ENCODE peak calls at places on chromosomes 2 and 18, in ten cellular contexts. G is left ventricle myocardium inferior, A is bronchial epithelial cell, H is WTC11, K is glutamatergic neuron, T is left lung, D is RWPE2, L is cardiac muscle cell, X is GM12865, Y is GM12864. B is an unnamed sample.

GRCh38 chr2:200786423-200786822 is 25.3 kb upstream of the BZW1 start:
- DNase-seq in X (no peak), L (no peak), A (peak), D (no peak), H (no peak), T (no peak), K (no peak), Y (no peak), G (no peak), B (peak)

GRCh38 chr2:132815522-132815921 is 145.5 kb upstream of the LYPD1 start:
- DNase-seq in D (no peak), L (no peak), K (no peak), H (no peak), G (no peak), T (no peak), X (no peak), A (peak), Y (no peak), B (peak)

GRCh38 chr2:79432731-79433146 is 80.1 kb upstream of the CTNNA2 start:
- DNase-seq in T (no peak), K (no peak), A (no peak), L (no peak), Y (no peak), D (no peak), G (no peak), H (no peak), X (no peak), B (no peak)

GRCh38 chr18:59029663-59030421 is 109.8 kb upstream of the SEC11C start:
- DNase-seq in H (no peak), Y (no peak), L (no peak), D (no peak), K (no peak), X (no peak), T (no peak), A (no peak), G (no peak), B (no peak)

GRCh38 chr2:132424526-132425121 is 8.0 kb downstream of the GPR39 start:
- DNase-seq in A (peak), H (no peak), X (no peak), G (no peak), K (no peak), Y (no peak), L (no peak), T (no peak), D (no peak), B (peak)

GRCh38 chr2:217826505-217826904 is 176.3 kb downstream of the TNS1 start:
- DNase-seq in T (peak), Y (no peak), K (no peak), A (no peak), X (no peak), L (no peak), H (no peak), D (no peak), G (peak), B (no peak)

GRCh38 chr18:9738266-9738969 is 30.3 kb downstream of the RAB31 start:
- DNase-seq in T (no peak), D (no peak), G (no peak), X (no peak), L (no peak), A (no peak), H (no peak), K (no peak), Y (no peak), B (no peak)

GRCh38 chr2:189337648-189338047 is 103.6 kb upstream of the WDR75 start:
- DNase-seq in K (no peak), L (no peak), T (no peak), H (no peak), Y (no peak), A (peak), G (no peak), D (no peak), X (no peak), B (peak)

GRCh38 chr2:10655074-10655840 is 34.5 kb downstream of the NOL10 start:
- DNase-seq in H (no peak), Y (no peak), G (no peak), L (no peak), D (no peak), K (no peak), T (no peak), X (no peak), A (peak), B (no peak)

GRCh38 chr18:76162886-76163285 is 332.2 kb downstream of the ZNF516 start:
- DNase-seq in T (no peak), G (no peak), A (no peak), X (no peak), H (no peak), K (no peak), Y (no peak), D (no peak), L (no peak), B (no peak)

GRCh38 chr18:6645246-6645645 is 84.3 kb upstream of the ARHGAP28 start:
- DNase-seq in D (no peak), X (no peak), T (no peak), H (no peak), Y (no peak), A (no peak), K (no peak), L (peak), G (no peak), B (no peak)

GRCh38 chr2:48131503-48132293 is 225.4 kb upstream of the FBXO11 start:
- DNase-seq in T (no peak), K (no peak), L (no peak), H (no peak), X (no peak), Y (no peak), G (no peak), D (no peak), A (peak), B (no peak)

GRCh38 chr2:164913640-164914346 is 41.5 kb downstream of the SLC38A11 start:
- DNase-seq in X (no peak), H (no peak), K (no peak), L (peak), G (no peak), A (peak), T (no peak), Y (no peak), D (no peak), B (peak)

GRCh38 chr2:47198985-47199451 is 43.9 kb upstream of the STPG4 start:
- DNase-seq in A (peak), T (no peak), D (no peak), L (no peak), K (no peak), H (no peak), Y (no peak), G (no peak), X (no peak), B (peak)

GRCh38 chr2:39568561-39569006 is 97.1 kb upstream of the TMEM178A start:
- DNase-seq in X (no peak), A (peak), Y (no peak), K (no peak), D (no peak), T (no peak), H (no peak), L (no peak), G (no peak), B (peak)

GRCh38 chr2:101356486-101356885 is 30.8 kb downstream of the CREG2 start:
- DNase-seq in L (no peak), X (no peak), D (no peak), A (peak), Y (no peak), K (no peak), H (no peak), T (no peak), G (no peak), B (peak)

GRCh38 chr18:9297007-9297393 is 37.6 kb upstream of the TWSG1 start:
- DNase-seq in D (no peak), T (no peak), H (no peak), K (no peak), Y (no peak), L (no peak), A (no peak), G (no peak), X (no peak), B (no peak)

GRCh38 chr2:5657216-5657615 is 35.0 kb upstream of the SOX11 start:
- DNase-seq in L (peak), Y (no peak), G (no peak), A (no peak), H (no peak), X (no peak), K (no peak), T (no peak), D (no peak), B (no peak)

GRCh38 chr2:113176696-113177355 is 3.1 kb downstream of the PSD4 start:
- DNase-seq in D (no peak), H (no peak), L (no peak), G (no peak), T (peak), Y (no peak), K (no peak), A (no peak), X (no peak), B (no peak)

GRCh38 chr2:47867205-47867604 is 39.1 kb downstream of the FBXO11 start:
- DNase-seq in X (no peak), Y (no peak), A (peak), H (no peak), L (peak), K (no peak), G (no peak), D (no peak), T (no peak), B (peak)

GRCh38 chr18:25177631-25178030 is 174.3 kb downstream of the ZNF521 start:
- DNase-seq in H (no peak), T (no peak), A (no peak), D (no peak), G (no peak), X (no peak), L (no peak), Y (no peak), K (no peak), B (no peak)
- TF ChIP-seq CTCF in H (no peak), T (no peak), A (no peak), D (no peak), G (no peak), X (no peak), L (no peak), Y (no peak), K (no peak), B (no peak)

GRCh38 chr2:241598487-241598886 is 38.5 kb downstream of the THAP4 start:
- DNase-seq in K (no peak), L (no peak), A (peak), X (peak), H (peak), D (no peak), G (no peak), Y (no peak), T (no peak), B (peak)
- TF ChIP-seq CTCF in K (no peak), L (no peak), A (peak), X (no peak), H (no peak), D (peak), G (peak), Y (no peak), T (no peak), B (peak)

GRCh38 chr18:65093341-65093740 is 657.5 kb upstream of the CDH7 start:
- DNase-seq in T (no peak), Y (no peak), L (no peak), X (no peak), A (no peak), D (no peak), K (peak), G (no peak), H (no peak), B (no peak)

DNA sequence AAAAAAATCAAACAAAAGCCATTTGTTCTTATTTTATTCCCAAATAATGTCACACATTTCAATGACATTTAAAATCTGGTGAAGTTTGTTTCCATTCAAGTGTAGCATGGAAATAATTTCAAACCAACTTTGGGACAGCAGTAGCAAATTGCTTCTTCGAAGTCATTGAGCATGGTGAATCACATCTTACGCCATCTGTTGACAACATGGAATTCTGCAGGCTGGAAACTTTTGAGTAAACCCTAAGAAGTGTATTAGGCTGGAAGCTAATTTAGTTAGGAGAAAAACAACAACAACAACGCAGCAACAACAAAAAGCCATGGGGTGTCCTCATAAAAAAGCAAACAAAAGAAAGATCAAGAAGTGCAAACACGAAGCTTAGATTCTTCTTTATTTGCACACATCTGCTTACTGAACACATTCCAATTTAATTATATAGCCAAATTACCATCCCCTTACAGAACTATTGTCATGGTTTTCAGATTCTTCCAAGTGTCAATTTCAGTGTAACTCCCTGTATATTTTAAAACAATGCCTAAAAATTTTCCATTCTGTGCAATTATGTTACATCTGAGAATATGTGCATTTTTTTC is 659.0 kb upstream of the CDH7 start:
- DNase-seq in Y (no peak), X (peak), L (peak), H (no peak), T (no peak), D (no peak), K (no peak), A (peak), G (no peak), B (peak)
- TF ChIP-seq CTCF in Y (peak), X (peak), L (no peak), H (no peak), T (no peak), D (peak), K (peak), A (peak), G (peak), B (peak)

GRCh38 chr2:231671617-231672350 is 36.5 kb upstream of the PTMA start:
- DNase-seq in Y (peak), K (peak), H (no peak), G (no peak), D (no peak), X (peak), L (no peak), T (peak), A (no peak), B (no peak)

GRCh38 chr2:231674587-231675334 is 33.6 kb upstream of the PTMA start:
- DNase-seq in H (peak), T (peak), D (no peak), G (peak), Y (no peak), L (peak), X (peak), A (no peak), K (peak), B (peak)

GRCh38 chr2:231670892-231671616 is 37.3 kb upstream of the PTMA start:
- DNase-seq in G (no peak), K (peak), L (peak), X (peak), Y (no peak), D (no peak), A (no peak), H (no peak), T (no peak), B (peak)

GRCh38 chr2:231673348-231673770 is 35.0 kb upstream of the PTMA start:
- DNase-seq in H (peak), Y (no peak), X (peak), K (peak), G (peak), D (no peak), T (peak), L (peak), A (peak), B (no peak)

GRCh38 chr2:231672617-231673347 is 35.5 kb upstream of the PTMA start:
- DNase-seq in G (no peak), L (peak), H (peak), T (peak), K (peak), Y (no peak), D (no peak), X (peak), A (peak), B (no peak)
- TF ChIP-seq CTCF in G (peak), L (peak), H (no peak), T (no peak), K (no peak), Y (peak), D (no peak), X (peak), A (peak), B (peak)

GRCh38 chr2:174248187-174248997 is at the start of gene OLA1:
- DNase-seq in X (peak), A (peak), H (peak), T (peak), G (peak), Y (peak), D (peak), L (peak), K (peak), B (peak)
- TF ChIP-seq CTCF in X (no peak), A (no peak), H (no peak), T (no peak), G (no peak), Y (no peak), D (no peak), L (no peak), K (no peak), B (no peak)

GRCh38 chr2:21363364-21363763 is 239.6 kb downstream of the TDRD15 start:
- DNase-seq in K (no peak), T (no peak), D (no peak), L (no peak), X (no peak), A (no peak), G (no peak), Y (no peak), H (no peak), B (no peak)
- TF ChIP-seq CTCF in K (no peak), T (no peak), D (no peak), L (no peak), X (no peak), A (no peak), G (no peak), Y (no peak), H (no peak), B (no peak)